ENCODE peak calls at places on chromosomes 13 and 19, in five cellular contexts. E, C, Q, I and O are unnamed samples.

GRCh38 chr13:97344250-97345175 is 89.5 kb upstream of the RAP2A start:
- DNase-seq in C (peak; percentile 67), I (peak; percentile 75), E (peak; percentile 66), Q (peak; percentile 62), O (no peak)

GRCh38 chr19:16018801-16019551 is 57.3 kb upstream of the TPM4 start:
- DNase-seq in C (no peak), E (no peak), I (no peak), Q (peak; percentile 39), O (no peak)

GRCh38 chr19:47296036-47296435 is 13.6 kb upstream of the C5AR1 start:
- DNase-seq in I (peak; percentile 80), C (peak; percentile 94), Q (peak; percentile 82), E (peak; percentile 99), O (peak; percentile 32)

GRCh38 chr13:106520205-106521004 is 15.1 kb downstream of the EFNB2 start:
- DNase-seq in C (no peak), Q (no peak), I (peak; percentile 77), E (peak; percentile 43), O (no peak)

GRCh38 chr13:36531746-36532486 is 99.6 kb downstream of the CCNA1 start:
- DNase-seq in I (no peak), E (no peak), Q (no peak), C (no peak), O (no peak)

GRCh38 chr13:107534548-107534947 is 680.8 kb downstream of the LIG4 start:
- DNase-seq in E (no peak), Q (no peak), I (no peak), C (no peak), O (no peak)

GRCh38 chr13:108322206-108322824 is 52.8 kb downstream of the TNFSF13B start:
- DNase-seq in E (peak; percentile 70), C (peak; percentile 69), Q (no peak), I (peak; percentile 66), O (no peak)

GRCh38 chr13:46359731-46360130 is 27.3 kb downstream of the RUBCNL start:
- DNase-seq in E (no peak), C (no peak), Q (no peak), I (peak; percentile 38), O (no peak)

GRCh38 chr13:91767681-91768080 is 369.3 kb downstream of the GPC5 start:
- DNase-seq in E (no peak), C (peak; percentile 41), Q (no peak), I (peak; percentile 22), O (no peak)

GRCh38 chr19:14416743-14417214 is 2.4 kb downstream of the DDX39A start:
- DNase-seq in I (no peak), C (no peak), E (no peak), Q (no peak), O (no peak)

GRCh38 chr19:4363571-4364304 is 20.4 kb downstream of the MPND start:
- DNase-seq in I (no peak), C (no peak), E (no peak), Q (no peak), O (no peak)

GRCh38 chr13:30810261-30810701 is 74.9 kb downstream of the ALOX5AP start:
- DNase-seq in C (no peak), I (no peak), Q (no peak), E (no peak), O (no peak)

GRCh38 chr13:110486061-110486780 is 75.3 kb downstream of the RAB20 start:
- DNase-seq in I (no peak), E (peak; percentile 55), C (no peak), Q (no peak), O (no peak)

GRCh38 chr19:38266981-38267597 is 2.7 kb downstream of the SPINT2 start:
- DNase-seq in I (peak; percentile 42), E (no peak), C (peak; percentile 70), Q (no peak), O (no peak)

GRCh38 chr13:75153386-75153785 is 328.6 kb downstream of the TBC1D4 start:
- DNase-seq in E (no peak), I (no peak), Q (no peak), C (no peak), O (no peak)

GRCh38 chr13:97384366-97384765 is 49.6 kb upstream of the RAP2A start:
- DNase-seq in I (no peak), E (no peak), Q (no peak), C (no peak), O (no peak)

GRCh38 chr19:44857837-44858236 is 11.7 kb downstream of the NECTIN2 start:
- DNase-seq in I (no peak), E (no peak), C (no peak), Q (no peak), O (no peak)

GRCh38 chr13:110426745-110427144 is 119.7 kb downstream of the COL4A2 start:
- DNase-seq in Q (no peak), E (no peak), I (no peak), C (no peak), O (no peak)

GRCh38 chr13:91741925-91742324 is 343.5 kb downstream of the GPC5 start:
- DNase-seq in C (no peak), E (no peak), Q (no peak), I (no peak), O (no peak)

GRCh38 chr13:74061939-74062595 is 72.1 kb downstream of the KLF12 start:
- DNase-seq in Q (no peak), I (peak; percentile 50), C (no peak), E (no peak), O (no peak)

GRCh38 chr13:96428904-96429303 is 339.0 kb downstream of the HS6ST3 start:
- DNase-seq in I (no peak), E (no peak), Q (no peak), C (no peak), O (no peak)

GRCh38 chr19:2551864-2552185 is 75.9 kb downstream of the GADD45B start:
- DNase-seq in E (no peak), I (no peak), C (no peak), Q (no peak), O (no peak)

GRCh38 chr19:23321953-23322549 is 71.9 kb upstream of the ZNF724 start:
- DNase-seq in C (no peak), E (no peak), I (no peak), Q (no peak), O (no peak)

GRCh38 chr13:70297219-70297618 is 189.0 kb upstream of the KLHL1 start:
- DNase-seq in C (no peak), E (no peak), I (no peak), Q (no peak), O (no peak)

GRCh38 chr19:2260341-2260751 is 4.1 kb upstream of the JSRP1 start:
- DNase-seq in Q (no peak), I (no peak), E (no peak), C (no peak), O (no peak)

GRCh38 chr19:48511321-48511731 is 309 bp downstream of the LMTK3 start:
- DNase-seq in E (no peak), Q (no peak), C (no peak), I (no peak), O (no peak)

GRCh38 chr19:926595-927043 is 784 bp downstream of the ARID3A start:
- DNase-seq in Q (peak; percentile 85), E (peak; percentile 69), C (peak; percentile 75), I (no peak), O (no peak)

DNA sequence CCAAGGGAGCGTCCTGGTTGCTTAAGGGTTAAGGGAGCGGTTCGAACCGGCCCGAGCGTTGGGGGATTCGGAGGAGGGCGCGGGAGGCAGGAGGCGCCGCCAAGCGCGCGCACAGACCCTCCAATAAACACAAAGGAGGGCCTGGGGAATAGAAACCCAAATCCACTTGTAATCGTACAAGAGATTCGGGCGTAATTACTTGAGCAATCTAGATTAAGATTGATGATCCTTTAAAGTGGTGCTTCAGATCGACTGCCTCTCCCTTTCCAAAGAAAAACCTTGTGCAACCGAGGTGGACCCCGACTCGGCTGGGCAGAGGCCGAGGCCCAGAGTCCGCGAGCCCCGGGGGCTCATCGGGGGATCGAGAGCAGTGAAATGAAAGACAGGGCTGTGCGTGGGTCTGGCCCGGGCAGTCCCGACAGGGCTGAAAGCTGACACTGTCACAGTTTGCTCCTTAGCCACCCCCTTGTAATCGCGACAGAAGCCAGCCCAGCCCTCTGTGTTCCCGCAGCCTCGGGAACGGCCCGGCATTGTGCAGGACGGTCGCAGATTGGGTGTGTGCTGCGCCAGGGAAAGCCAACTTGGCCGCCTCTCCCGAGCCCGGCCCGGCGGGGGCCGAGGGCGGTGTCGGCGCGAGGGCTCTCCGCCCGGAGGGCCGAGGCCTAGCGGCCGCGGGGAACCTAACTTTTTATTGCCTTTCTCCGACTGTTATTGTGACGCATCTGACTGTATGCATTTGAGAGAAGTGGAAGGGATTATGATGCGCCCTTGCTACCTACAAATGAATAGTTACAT is 5.6 kb downstream of the MAB21L1 start:
- DNase-seq in I (peak; percentile 17), E (peak; percentile 87), C (peak; percentile 64), Q (no peak), O (no peak)
- TF ChIP-seq CTCF in I (no peak), E (no peak), C (no peak), Q (no peak), O (no peak)

GRCh38 chr13:57716295-57716694 is 84.8 kb downstream of the PCDH17 start:
- DNase-seq in C (peak; percentile 49), I (no peak), Q (no peak), E (peak; percentile 81), O (no peak)
- TF ChIP-seq CTCF in C (peak; percentile 35), I (no peak), Q (no peak), E (peak; percentile 87), O (peak; percentile 52)

GRCh38 chr19:6023085-6023682 is 45.2 kb upstream of the RANBP3 start:
- DNase-seq in E (no peak), I (peak; percentile 33), Q (no peak), C (no peak), O (no peak)

GRCh38 chr19:6020972-6021805 is 43.2 kb upstream of the RANBP3 start:
- DNase-seq in E (no peak), I (no peak), C (no peak), Q (no peak), O (peak; percentile 85)

GRCh38 chr19:6022570-6023049 is 44.7 kb upstream of the RANBP3 start:
- DNase-seq in E (no peak), C (no peak), I (no peak), Q (no peak), O (no peak)

GRCh38 chr19:6020166-6020967 is 42.4 kb upstream of the RANBP3 start:
- DNase-seq in Q (no peak), E (no peak), C (no peak), I (no peak), O (peak; percentile 84)

DNA sequence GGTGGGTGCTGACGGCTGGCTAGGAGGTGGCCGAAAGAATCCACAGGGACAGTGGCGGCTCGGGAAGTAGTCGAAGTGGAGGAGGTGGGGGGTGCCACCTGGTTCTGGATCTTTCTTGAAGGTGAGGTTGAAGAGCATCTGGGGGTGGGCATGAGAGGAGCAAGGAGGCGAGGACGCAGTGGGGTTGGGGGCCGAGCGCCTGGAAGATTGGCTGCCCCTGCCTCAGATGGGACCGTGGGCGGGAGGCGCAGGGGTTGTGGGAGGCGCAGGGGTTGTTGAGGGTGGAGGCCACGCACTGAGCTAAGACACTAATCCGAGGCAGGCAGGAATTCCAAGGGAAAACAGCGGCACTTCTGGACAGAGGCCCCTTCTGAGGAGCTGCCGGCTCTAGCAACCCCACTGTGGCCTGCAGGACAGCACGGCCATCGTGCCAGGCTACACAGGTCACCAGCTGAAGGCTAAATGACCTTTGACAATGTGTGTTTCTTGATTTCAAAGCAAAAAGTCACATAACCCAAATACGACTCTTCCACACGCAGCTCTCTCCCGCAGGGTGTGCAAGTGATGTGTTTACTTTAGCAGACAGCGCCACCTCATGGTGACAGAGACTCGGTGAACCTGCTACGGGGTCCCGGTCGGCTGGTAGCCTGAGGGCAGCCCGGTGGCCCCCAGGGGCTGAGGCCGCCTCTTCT is 44.1 kb upstream of the RANBP3 start:
- DNase-seq in Q (peak; percentile 85), C (peak; percentile 92), I (peak; percentile 81), E (peak; percentile 96), O (peak; percentile 51)
- TF ChIP-seq CTCF in Q (peak; percentile 90), C (peak; percentile 86), I (peak; percentile 71), E (peak; percentile 94), O (peak; percentile 76)

GRCh38 chr19:17725422-17726078 is 6.3 kb downstream of the MAP1S start:
- DNase-seq in E (peak; percentile 74), C (no peak), I (no peak), Q (no peak), O (no peak)
- TF ChIP-seq CTCF in E (peak; percentile 88), C (peak; percentile 27), I (peak; percentile 24), Q (no peak), O (peak; percentile 33)